ENCODE peak calls at places on chromosome 9, in ten cellular contexts. One of them, this sample, is unnamed.
A peak's percentile ranks its signal among the peaks of the same experiment; 100 is the strongest.

GRCh38 chr9:136890661-136891060 is 4.3 kb downstream of the TRAF2 start:
- DNase-seq in AG20443: no peak
- DNase-seq in MCF 10A: no peak
- DNase-seq in mesenchymal stem cell: no peak
- DNase-seq in stimulated activated CD8-positive, alpha-beta memory T cell treated with anti-CD3 and anti-CD28 coated beads, Interleukin-12 subunit alpha, Interleukin-12 subunit beta, amount 100 ng/mL, for 1 hour: no peak
- DNase-seq in nephron progenitor cell: no peak
- DNase-seq in NCI-H1092 treated with DMSO at 0.1 percent for 48 hours: no peak
- DNase-seq in hypothalamus: no peak
- DNase-seq in renal cortical epithelial cell: no peak
- DNase-seq in NCI-H1436: no peak
- DNase-seq in this sample: no peak

GRCh38 chr9:2157277-2158105 is 142.3 kb downstream of the SMARCA2 start:
- DNase-seq in AG20443: peak; percentile 78
- DNase-seq in MCF 10A: peak; percentile 56
- DNase-seq in mesenchymal stem cell: peak; percentile 78
- DNase-seq in stimulated activated CD8-positive, alpha-beta memory T cell treated with anti-CD3 and anti-CD28 coated beads, Interleukin-12 subunit alpha, Interleukin-12 subunit beta, amount 100 ng/mL, for 1 hour: no peak
- DNase-seq in nephron progenitor cell: no peak
- DNase-seq in NCI-H1092 treated with DMSO at 0.1 percent for 48 hours: no peak
- DNase-seq in hypothalamus: peak; percentile 48
- DNase-seq in renal cortical epithelial cell: peak; percentile 48
- DNase-seq in NCI-H1436: no peak
- DNase-seq in this sample: peak; percentile 66

GRCh38 chr9:6471231-6471630 is 58.2 kb downstream of the UHRF2 start:
- DNase-seq in AG20443: no peak
- DNase-seq in MCF 10A: no peak
- DNase-seq in mesenchymal stem cell: no peak
- DNase-seq in stimulated activated CD8-positive, alpha-beta memory T cell treated with anti-CD3 and anti-CD28 coated beads, Interleukin-12 subunit alpha, Interleukin-12 subunit beta, amount 100 ng/mL, for 1 hour: no peak
- DNase-seq in nephron progenitor cell: no peak
- DNase-seq in NCI-H1092 treated with DMSO at 0.1 percent for 48 hours: no peak
- DNase-seq in hypothalamus: no peak
- DNase-seq in renal cortical epithelial cell: no peak
- DNase-seq in NCI-H1436: no peak
- DNase-seq in this sample: no peak

GRCh38 chr9:35070823-35071813 is 1.3 kb downstream of the VCP start:
- DNase-seq in AG20443: no peak
- DNase-seq in MCF 10A: peak; percentile 24
- DNase-seq in mesenchymal stem cell: no peak
- DNase-seq in stimulated activated CD8-positive, alpha-beta memory T cell treated with anti-CD3 and anti-CD28 coated beads, Interleukin-12 subunit alpha, Interleukin-12 subunit beta, amount 100 ng/mL, for 1 hour: no peak
- DNase-seq in nephron progenitor cell: no peak
- DNase-seq in NCI-H1092 treated with DMSO at 0.1 percent for 48 hours: no peak
- DNase-seq in hypothalamus: no peak
- DNase-seq in renal cortical epithelial cell: peak; percentile 65
- DNase-seq in NCI-H1436: no peak
- DNase-seq in this sample: no peak

GRCh38 chr9:557601-558201 is 283.8 kb upstream of the DMRT1 start:
- DNase-seq in AG20443: no peak
- DNase-seq in MCF 10A: peak; percentile 70
- DNase-seq in mesenchymal stem cell: no peak
- DNase-seq in stimulated activated CD8-positive, alpha-beta memory T cell treated with anti-CD3 and anti-CD28 coated beads, Interleukin-12 subunit alpha, Interleukin-12 subunit beta, amount 100 ng/mL, for 1 hour: no peak
- DNase-seq in nephron progenitor cell: no peak
- DNase-seq in NCI-H1092 treated with DMSO at 0.1 percent for 48 hours: no peak
- DNase-seq in hypothalamus: no peak
- DNase-seq in renal cortical epithelial cell: peak; percentile 79
- DNase-seq in NCI-H1436: no peak
- DNase-seq in this sample: no peak

GRCh38 chr9:69028754-69029153 is 6.8 kb upstream of the FXN start:
- DNase-seq in AG20443: no peak
- DNase-seq in MCF 10A: no peak
- DNase-seq in mesenchymal stem cell: no peak
- DNase-seq in stimulated activated CD8-positive, alpha-beta memory T cell treated with anti-CD3 and anti-CD28 coated beads, Interleukin-12 subunit alpha, Interleukin-12 subunit beta, amount 100 ng/mL, for 1 hour: no peak
- DNase-seq in nephron progenitor cell: no peak
- DNase-seq in NCI-H1092 treated with DMSO at 0.1 percent for 48 hours: no peak
- DNase-seq in hypothalamus: no peak
- DNase-seq in renal cortical epithelial cell: no peak
- DNase-seq in NCI-H1436: no peak
- DNase-seq in this sample: no peak

GRCh38 chr9:5953743-5954707 is 61.4 kb downstream of the RANBP6 start:
- DNase-seq in AG20443: no peak
- DNase-seq in MCF 10A: peak; percentile 16
- DNase-seq in mesenchymal stem cell: no peak
- DNase-seq in stimulated activated CD8-positive, alpha-beta memory T cell treated with anti-CD3 and anti-CD28 coated beads, Interleukin-12 subunit alpha, Interleukin-12 subunit beta, amount 100 ng/mL, for 1 hour: no peak
- DNase-seq in nephron progenitor cell: no peak
- DNase-seq in NCI-H1092 treated with DMSO at 0.1 percent for 48 hours: no peak
- DNase-seq in hypothalamus: no peak
- DNase-seq in renal cortical epithelial cell: peak; percentile 87
- DNase-seq in NCI-H1436: no peak
- DNase-seq in this sample: no peak

GRCh38 chr9:89519393-89519805 is 21.5 kb upstream of the SEMA4D start:
- DNase-seq in AG20443: no peak
- DNase-seq in MCF 10A: peak; percentile 96
- DNase-seq in mesenchymal stem cell: peak; percentile 35
- DNase-seq in stimulated activated CD8-positive, alpha-beta memory T cell treated with anti-CD3 and anti-CD28 coated beads, Interleukin-12 subunit alpha, Interleukin-12 subunit beta, amount 100 ng/mL, for 1 hour: no peak
- DNase-seq in nephron progenitor cell: no peak
- DNase-seq in NCI-H1092 treated with DMSO at 0.1 percent for 48 hours: no peak
- DNase-seq in hypothalamus: no peak
- DNase-seq in renal cortical epithelial cell: peak; percentile 97
- DNase-seq in NCI-H1436: no peak
- DNase-seq in this sample: no peak

GRCh38 chr9:76562511-76562911 is 103.5 kb downstream of the GCNT1 start:
- DNase-seq in AG20443: peak; percentile 62
- DNase-seq in MCF 10A: peak; percentile 47
- DNase-seq in mesenchymal stem cell: peak; percentile 68
- DNase-seq in stimulated activated CD8-positive, alpha-beta memory T cell treated with anti-CD3 and anti-CD28 coated beads, Interleukin-12 subunit alpha, Interleukin-12 subunit beta, amount 100 ng/mL, for 1 hour: no peak
- DNase-seq in nephron progenitor cell: no peak
- DNase-seq in NCI-H1092 treated with DMSO at 0.1 percent for 48 hours: no peak
- DNase-seq in hypothalamus: no peak
- DNase-seq in renal cortical epithelial cell: no peak
- DNase-seq in NCI-H1436: no peak
- DNase-seq in this sample: no peak

GRCh38 chr9:129069825-129070473 is 11.0 kb upstream of the DOLPP1 start:
- DNase-seq in AG20443: no peak
- DNase-seq in MCF 10A: no peak
- DNase-seq in mesenchymal stem cell: no peak
- DNase-seq in stimulated activated CD8-positive, alpha-beta memory T cell treated with anti-CD3 and anti-CD28 coated beads, Interleukin-12 subunit alpha, Interleukin-12 subunit beta, amount 100 ng/mL, for 1 hour: no peak
- DNase-seq in nephron progenitor cell: no peak
- DNase-seq in NCI-H1092 treated with DMSO at 0.1 percent for 48 hours: no peak
- DNase-seq in hypothalamus: no peak
- DNase-seq in renal cortical epithelial cell: no peak
- DNase-seq in NCI-H1436: no peak
- DNase-seq in this sample: no peak

GRCh38 chr9:112050544-112051475 is 124.3 kb downstream of the SUSD1 start:
- DNase-seq in AG20443: peak; percentile 81
- DNase-seq in MCF 10A: peak; percentile 89
- DNase-seq in mesenchymal stem cell: peak; percentile 93
- DNase-seq in stimulated activated CD8-positive, alpha-beta memory T cell treated with anti-CD3 and anti-CD28 coated beads, Interleukin-12 subunit alpha, Interleukin-12 subunit beta, amount 100 ng/mL, for 1 hour: no peak
- DNase-seq in nephron progenitor cell: no peak
- DNase-seq in NCI-H1092 treated with DMSO at 0.1 percent for 48 hours: no peak
- DNase-seq in hypothalamus: no peak
- DNase-seq in renal cortical epithelial cell: peak; percentile 100
- DNase-seq in NCI-H1436: no peak
- DNase-seq in this sample: no peak

GRCh38 chr9:138080979-138081378 is 203.4 kb downstream of the CACNA1B start:
- DNase-seq in AG20443: no peak
- DNase-seq in MCF 10A: no peak
- DNase-seq in mesenchymal stem cell: no peak
- DNase-seq in stimulated activated CD8-positive, alpha-beta memory T cell treated with anti-CD3 and anti-CD28 coated beads, Interleukin-12 subunit alpha, Interleukin-12 subunit beta, amount 100 ng/mL, for 1 hour: no peak
- DNase-seq in nephron progenitor cell: no peak
- DNase-seq in NCI-H1092 treated with DMSO at 0.1 percent for 48 hours: no peak
- DNase-seq in hypothalamus: no peak
- DNase-seq in renal cortical epithelial cell: no peak
- DNase-seq in NCI-H1436: no peak
- DNase-seq in this sample: no peak

GRCh38 chr9:124343533-124344290 is 71.5 kb downstream of the PSMB7 start:
- DNase-seq in AG20443: no peak
- DNase-seq in MCF 10A: no peak
- DNase-seq in mesenchymal stem cell: no peak
- DNase-seq in stimulated activated CD8-positive, alpha-beta memory T cell treated with anti-CD3 and anti-CD28 coated beads, Interleukin-12 subunit alpha, Interleukin-12 subunit beta, amount 100 ng/mL, for 1 hour: no peak
- DNase-seq in nephron progenitor cell: no peak
- DNase-seq in NCI-H1092 treated with DMSO at 0.1 percent for 48 hours: no peak
- DNase-seq in hypothalamus: no peak
- DNase-seq in renal cortical epithelial cell: no peak
- DNase-seq in NCI-H1436: no peak
- DNase-seq in this sample: no peak

This sample was measured in occipital lobe.